ENCODE peak calls at places on chromosomes 11 and 22, in seven cellular contexts. U, N, M, Q, O, D and W are unnamed samples. For H3K4me1, the result is how much of the 10 kb centered on the place peaks cover.

GRCh38 chr11:115784796-115785521 is 280.7 kb upstream of the CADM1 start:
- DNase-seq in U (no peak), N (peak), M (no peak), Q (no peak), O (no peak), D (no peak), W (no peak)

GRCh38 chr11:64388911-64389310 is 29.9 kb downstream of the RPS6KA4 start:
- DNase-seq in U (no peak), N (no peak), M (no peak), Q (no peak), O (no peak), D (no peak), W (no peak)

GRCh38 chr11:20457001-20457768 is 69.7 kb downstream of the PRMT3 start:
- DNase-seq in U (no peak), N (no peak), M (no peak), Q (no peak), O (no peak), D (no peak), W (no peak)

GRCh38 chr11:115352805-115353483 is 151.3 kb downstream of the CADM1 start:
- DNase-seq in U (no peak), N (no peak), M (no peak), Q (no peak), O (no peak), D (no peak), W (no peak)

GRCh38 chr11:113634940-113635575 is 71.0 kb downstream of the TMPRSS5 start:
- DNase-seq in U (no peak), N (no peak), M (no peak), Q (no peak), O (no peak), D (no peak), W (no peak)

GRCh38 chr11:45818961-45819605 is 14.1 kb downstream of the SLC35C1 start:
- DNase-seq in U (no peak), N (no peak), M (no peak), Q (peak), O (no peak), D (no peak), W (peak)

GRCh38 chr11:45092901-45093760 is 53.3 kb upstream of the PRDM11 start:
- DNase-seq in U (peak), N (peak), M (no peak), Q (peak), O (no peak), D (no peak), W (no peak)

GRCh38 chr11:1208361-1209261 is 14.3 kb upstream of the MUC5B start:
- DNase-seq in U (no peak), N (peak), M (no peak), Q (peak), O (peak), D (no peak), W (no peak)

GRCh38 chr11:72576196-72576595 is 98.0 kb downstream of the PDE2A start:
- DNase-seq in U (no peak), N (no peak), M (no peak), Q (peak), O (no peak), D (no peak), W (peak)

GRCh38 chr11:86370171-86370570 is 4.5 kb upstream of the CCDC81 start:
- DNase-seq in U (no peak), N (no peak), M (no peak), Q (no peak), O (no peak), D (no peak), W (no peak)

GRCh38 chr11:20162824-20163777 is 2.8 kb upstream of the DBX1 start:
- DNase-seq in U (no peak), N (no peak), M (peak), Q (no peak), O (peak), D (peak), W (no peak)

GRCh38 chr11:29962243-29962642 is 54.6 kb downstream of the KCNA4 start:
- DNase-seq in U (no peak), N (no peak), M (peak), Q (no peak), O (no peak), D (peak), W (peak)

GRCh38 chr11:1557168-1557884 is 14.7 kb downstream of the DUSP8 start:
- DNase-seq in U (no peak), N (no peak), M (no peak), Q (no peak), O (peak), D (no peak), W (no peak)

GRCh38 chr11:36261094-36261493 is 28.1 kb downstream of the COMMD9 start:
- DNase-seq in U (no peak), N (no peak), M (no peak), Q (no peak), O (no peak), D (no peak), W (no peak)

GRCh38 chr22:48226026-48227013 is 1463.9 kb downstream of the TBC1D22A start:
- DNase-seq in U (no peak), N (peak), M (no peak), Q (no peak), O (no peak), D (no peak), W (no peak)

GRCh38 chr22:23915230-23915754 is 21.1 kb downstream of the MIF start:
- DNase-seq in U (no peak), N (no peak), M (no peak), Q (no peak), O (no peak), D (peak), W (no peak)

GRCh38 chr11:72259490-72259889 is 15.5 kb upstream of the PHOX2A start:
- DNase-seq in U (no peak), N (no peak), M (no peak), Q (no peak), O (no peak), D (no peak), W (no peak)

GRCh38 chr22:29886601-29887000 is 3.6 kb downstream of the MTMR3 start:
- DNase-seq in U (no peak), N (no peak), M (no peak), Q (no peak), O (no peak), D (no peak), W (no peak)

GRCh38 chr11:76248210-76248609 is 41.9 kb upstream of the WNT11 start:
- DNase-seq in U (no peak), N (no peak), M (peak), Q (no peak), O (no peak), D (no peak), W (peak)

GRCh38 chr11:132123854-132124835 is 753.7 kb downstream of the NTM start:
- DNase-seq in U (no peak), N (no peak), M (no peak), Q (no peak), O (no peak), D (no peak), W (no peak)

GRCh38 chr11:5605849-5606248 is 9.4 kb downstream of the TRIM6 start:
- DNase-seq in U (no peak), N (no peak), M (no peak), Q (no peak), O (no peak), D (peak), W (no peak)

GRCh38 chr11:27693398-27693797 is 6.9 kb downstream of the BDNF start:
- DNase-seq in U (no peak), N (no peak), M (no peak), Q (no peak), O (no peak), D (no peak), W (no peak)

GRCh38 chr22:49959782-49960158 is 802 bp upstream of the PIM3 start:
- DNase-seq in U (no peak), N (no peak), M (no peak), Q (no peak), O (peak), D (no peak), W (peak)

GRCh38 chr11:71914617-71915189 is 13.7 kb downstream of the XNDC1N start:
- DNase-seq in U (no peak), N (no peak), M (no peak), Q (no peak), O (no peak), D (no peak), W (no peak)

GRCh38 chr11:61254403-61255025 is 13.5 kb downstream of the PGA5 start:
- DNase-seq in U (peak), N (peak), M (peak), Q (no peak), O (peak), D (peak), W (peak)

GRCh38 chr11:134516529-134516928 is 104.5 kb upstream of the B3GAT1 start:
- DNase-seq in U (no peak), N (peak), M (peak), Q (peak), O (no peak), D (no peak), W (peak)

GRCh38 chr22:35582861-35583670 is 34.1 kb downstream of the MB start:
- DNase-seq in U (peak), N (peak), M (peak), Q (no peak), O (no peak), D (peak), W (peak)

GRCh38 chr22:32106930-32107329 is 52.2 kb downstream of the C22orf42 start:
- DNase-seq in U (no peak), N (no peak), M (peak), Q (no peak), O (no peak), D (peak), W (no peak)

GRCh38 chr11:17547051-17547577 is at the start of gene OTOG:
- DNase-seq in U (no peak), N (no peak), M (peak), Q (peak), O (no peak), D (no peak), W (peak)

GRCh38 chr22:24146791-24147353 is 34.4 kb upstream of the SUSD2 start:
- DNase-seq in U (no peak), N (no peak), M (peak), Q (no peak), O (no peak), D (peak), W (no peak)

GRCh38 chr11:68690671-68691401 is 6.5 kb downstream of the GAL start:
- DNase-seq in U (peak), N (no peak), M (no peak), Q (peak), O (no peak), D (no peak), W (peak)

DNA sequence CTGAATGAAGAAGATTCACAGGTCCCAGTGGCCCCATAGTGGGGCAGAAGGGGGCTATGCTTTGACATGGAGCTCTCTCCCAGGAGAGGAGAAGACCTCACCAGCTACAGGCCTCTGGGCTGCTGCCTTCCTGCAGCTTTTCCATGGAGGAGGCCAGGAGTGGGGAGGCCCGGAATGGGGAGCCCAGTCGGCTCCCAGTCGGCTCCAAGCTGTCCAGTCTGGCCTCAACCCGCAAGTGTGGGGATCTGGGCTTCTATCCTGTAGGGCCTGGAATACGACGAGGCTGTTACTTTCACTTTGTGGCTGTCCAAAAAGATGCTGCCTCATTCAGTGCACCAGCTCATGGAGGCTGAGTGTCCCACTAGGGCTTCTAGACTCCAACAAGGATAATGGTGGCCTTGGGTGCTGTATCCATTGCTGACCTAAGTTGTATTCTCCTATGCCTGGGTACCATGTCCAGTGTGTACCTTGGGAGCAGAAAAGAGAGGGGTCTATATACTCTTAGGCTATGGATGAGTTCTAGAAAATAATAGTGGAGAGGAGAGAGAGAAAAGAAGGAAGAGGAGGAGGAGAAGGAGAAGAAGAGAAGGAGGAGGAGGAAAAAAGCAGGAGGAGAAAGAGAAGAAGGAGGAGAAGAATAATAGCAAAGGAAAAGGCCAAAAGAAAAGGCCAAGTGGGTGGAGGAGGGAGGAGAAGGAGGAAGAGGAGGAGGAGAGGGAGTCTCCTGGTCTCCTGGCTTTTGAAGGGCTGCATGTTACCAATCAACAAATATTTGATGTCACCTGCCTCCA is 1.1 kb downstream of the MYO18B start:
- DNase-seq in U (no peak), N (no peak), M (no peak), Q (no peak), O (no peak), D (no peak), W (no peak)
- H3K4me3 ChIP-seq in U (no peak), N (no peak), M (no peak), Q (no peak), O (no peak), D (no peak), W (no peak)

DNA sequence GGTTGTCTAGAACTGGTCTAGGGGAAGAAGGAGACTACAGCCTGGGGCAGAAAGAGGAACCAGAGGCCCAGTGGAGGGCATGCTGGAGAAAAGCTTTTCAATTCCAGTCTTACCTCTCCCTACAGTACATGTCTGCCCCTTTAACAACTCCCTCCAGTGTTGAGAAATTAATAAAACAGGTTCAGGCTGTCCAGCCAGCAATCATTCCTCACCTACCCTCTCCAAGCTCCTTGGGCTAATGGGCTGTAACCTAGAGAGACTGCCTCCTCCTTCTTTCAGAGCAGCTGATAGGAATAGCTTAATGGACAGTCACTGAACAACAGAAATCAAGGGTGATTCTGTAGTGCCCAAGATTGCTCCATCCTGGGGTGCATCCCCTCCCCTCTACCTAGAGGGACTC is 8.8 kb downstream of the SLC35F2 start:
- DNase-seq in U (no peak), N (no peak), M (no peak), Q (peak), O (no peak), D (no peak), W (no peak)
- TF ChIP-seq CTCF in U (no peak), N (no peak), M (no peak), Q (no peak), O (no peak), D (no peak), W (no peak)

DNA sequence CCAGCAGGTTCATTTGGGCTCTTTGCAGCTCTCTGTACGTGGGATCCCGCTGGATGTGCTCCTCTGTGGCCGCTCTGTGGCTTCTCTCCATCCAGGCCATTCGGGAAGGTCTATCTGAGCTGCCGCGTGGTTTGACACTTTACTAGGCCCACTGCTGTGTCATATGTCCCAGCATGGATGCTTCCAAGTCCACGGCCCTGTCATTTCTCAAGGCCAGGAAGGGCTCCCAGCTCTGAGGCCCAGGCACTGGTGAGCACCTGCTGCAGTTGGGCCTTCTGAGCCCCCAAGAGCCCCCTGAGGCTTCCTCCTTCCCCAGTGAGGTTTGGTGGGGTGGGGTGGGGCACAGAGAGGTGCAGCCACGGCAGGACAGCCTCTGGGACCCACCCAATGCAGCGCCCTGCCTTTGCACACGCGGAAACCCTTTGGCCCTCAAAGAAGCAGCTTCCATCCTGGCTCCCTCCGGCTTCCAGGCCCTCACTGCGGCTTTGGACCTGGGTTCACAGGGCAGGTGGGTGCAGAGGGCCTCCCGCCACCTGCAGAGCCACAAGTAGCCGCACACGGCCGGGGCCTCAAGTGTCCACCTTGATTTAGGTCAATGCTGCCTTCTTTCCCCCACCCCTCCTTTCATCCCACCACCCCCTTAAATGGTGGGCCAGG is 44.5 kb upstream of the FGF3 start:
- DNase-seq in U (no peak), N (no peak), M (no peak), Q (peak), O (no peak), D (no peak), W (no peak)
- H3K4me1 ChIP-seq in U (under half), N (under half), M (under half), Q (under half), O (under half), D (under half), W (under half)

GRCh38 chr22:39315389-39315788 is 4.0 kb downstream of the RPL3 start:
- DNase-seq in U (no peak), N (no peak), M (no peak), Q (no peak), O (peak), D (no peak), W (no peak)
- H3K4me3 ChIP-seq in U (no peak), N (no peak), M (no peak), Q (no peak), O (no peak), D (no peak), W (no peak)

GRCh38 chr22:27723150-27723549 is 78.4 kb downstream of the MN1 start:
- DNase-seq in U (no peak), N (no peak), M (no peak), Q (no peak), O (no peak), D (no peak), W (no peak)
- TF ChIP-seq CTCF in U (no peak), N (no peak), M (peak), Q (peak), O (no peak), D (no peak), W (no peak)